ENCODE peak calls at places on chromosomes 2 and 18, in four cellular contexts. One of them, this sample, is unnamed. For H3K27me3, the result is how much of the 10 kb centered on the place peaks cover.

GRCh38 chr2:236177967-236178909 is 10.1 kb upstream of the GBX2 start:
- DNase-seq in H1: peak
- DNase-seq in K562: peak
- DNase-seq in HCT116: peak
- DNase-seq in this sample: no peak

GRCh38 chr2:171482877-171483276 is 39.4 kb upstream of the CYBRD1 start:
- DNase-seq in K562: no peak
- DNase-seq in H1: no peak
- DNase-seq in HCT116: no peak
- DNase-seq in this sample: no peak

GRCh38 chr18:3466051-3466450 is 16.1 kb downstream of the TGIF1 start:
- DNase-seq in K562: no peak
- DNase-seq in H1: no peak
- DNase-seq in HCT116: no peak
- DNase-seq in this sample: no peak

GRCh38 chr18:41842886-41843285 is 112.1 kb upstream of the PIK3C3 start:
- DNase-seq in HCT116: no peak
- DNase-seq in H1: no peak
- DNase-seq in K562: no peak
- DNase-seq in this sample: no peak

GRCh38 chr2:105114551-105114950 is 76.7 kb downstream of the MRPS9 start:
- DNase-seq in K562: peak
- DNase-seq in H1: no peak
- DNase-seq in HCT116: peak
- DNase-seq in this sample: peak

GRCh38 chr2:74089816-74090745 is 57.6 kb downstream of the BOLA3 start:
- DNase-seq in K562: no peak
- DNase-seq in HCT116: no peak
- DNase-seq in H1: peak
- DNase-seq in this sample: no peak

GRCh38 chr18:1604751-1605150 is 700.1 kb downstream of the ADCYAP1 start:
- DNase-seq in K562: no peak
- DNase-seq in HCT116: no peak
- DNase-seq in H1: no peak
- DNase-seq in this sample: no peak

GRCh38 chr2:62512385-62512784 is 6.4 kb upstream of the TMEM17 start:
- DNase-seq in K562: no peak
- DNase-seq in H1: no peak
- DNase-seq in HCT116: no peak
- DNase-seq in this sample: no peak

GRCh38 chr2:201929627-201930026 is 104.0 kb upstream of the FZD7 start:
- DNase-seq in HCT116: no peak
- DNase-seq in K562: no peak
- DNase-seq in H1: no peak
- DNase-seq in this sample: no peak

GRCh38 chr2:84840306-84840705 is 40.6 kb downstream of the TRABD2A start:
- DNase-seq in HCT116: no peak
- DNase-seq in K562: no peak
- DNase-seq in H1: no peak
- DNase-seq in this sample: no peak

GRCh38 chr2:101803945-101804696 is 106.6 kb downstream of the MAP4K4 start:
- DNase-seq in HCT116: no peak
- DNase-seq in H1: no peak
- DNase-seq in K562: no peak
- DNase-seq in this sample: no peak

GRCh38 chr18:22173928-22174301 is 4.5 kb downstream of the GATA6 start:
- DNase-seq in HCT116: no peak
- DNase-seq in H1: no peak
- DNase-seq in K562: no peak
- DNase-seq in this sample: no peak

GRCh38 chr2:69089244-69089643 is 76.3 kb downstream of the ANTXR1 start:
- DNase-seq in K562: no peak
- DNase-seq in H1: no peak
- DNase-seq in HCT116: no peak
- DNase-seq in this sample: no peak

GRCh38 chr2:166900700-166901099 is 12.4 kb downstream of the XIRP2 start:
- DNase-seq in H1: no peak
- DNase-seq in K562: no peak
- DNase-seq in HCT116: no peak
- DNase-seq in this sample: peak

GRCh38 chr2:130762910-130763385 is 7.6 kb downstream of the AMER3 start:
- DNase-seq in H1: no peak
- DNase-seq in HCT116: no peak
- DNase-seq in K562: no peak
- DNase-seq in this sample: no peak

GRCh38 chr2:217451634-217452033 is 551.2 kb downstream of the TNS1 start:
- DNase-seq in H1: no peak
- DNase-seq in K562: no peak
- DNase-seq in HCT116: no peak
- DNase-seq in this sample: no peak

GRCh38 chr2:227623225-227623624 is 5.9 kb downstream of the SCYGR4 start:
- DNase-seq in K562: no peak
- DNase-seq in H1: no peak
- DNase-seq in HCT116: no peak
- DNase-seq in this sample: no peak

GRCh38 chr18:4672152-4672551 is 217.0 kb upstream of the DLGAP1 start:
- DNase-seq in K562: no peak
- DNase-seq in HCT116: no peak
- DNase-seq in H1: no peak
- DNase-seq in this sample: peak

GRCh38 chr2:222271854-222272253 is 26.9 kb downstream of the PAX3 start:
- DNase-seq in HCT116: no peak
- DNase-seq in H1: no peak
- DNase-seq in K562: no peak
- DNase-seq in this sample: no peak
- H3K27me3 ChIP-seq in HCT116: half or more
- H3K27me3 ChIP-seq in H1: under half
- H3K27me3 ChIP-seq in K562: under half
- H3K27me3 ChIP-seq in this sample: under half

DNA sequence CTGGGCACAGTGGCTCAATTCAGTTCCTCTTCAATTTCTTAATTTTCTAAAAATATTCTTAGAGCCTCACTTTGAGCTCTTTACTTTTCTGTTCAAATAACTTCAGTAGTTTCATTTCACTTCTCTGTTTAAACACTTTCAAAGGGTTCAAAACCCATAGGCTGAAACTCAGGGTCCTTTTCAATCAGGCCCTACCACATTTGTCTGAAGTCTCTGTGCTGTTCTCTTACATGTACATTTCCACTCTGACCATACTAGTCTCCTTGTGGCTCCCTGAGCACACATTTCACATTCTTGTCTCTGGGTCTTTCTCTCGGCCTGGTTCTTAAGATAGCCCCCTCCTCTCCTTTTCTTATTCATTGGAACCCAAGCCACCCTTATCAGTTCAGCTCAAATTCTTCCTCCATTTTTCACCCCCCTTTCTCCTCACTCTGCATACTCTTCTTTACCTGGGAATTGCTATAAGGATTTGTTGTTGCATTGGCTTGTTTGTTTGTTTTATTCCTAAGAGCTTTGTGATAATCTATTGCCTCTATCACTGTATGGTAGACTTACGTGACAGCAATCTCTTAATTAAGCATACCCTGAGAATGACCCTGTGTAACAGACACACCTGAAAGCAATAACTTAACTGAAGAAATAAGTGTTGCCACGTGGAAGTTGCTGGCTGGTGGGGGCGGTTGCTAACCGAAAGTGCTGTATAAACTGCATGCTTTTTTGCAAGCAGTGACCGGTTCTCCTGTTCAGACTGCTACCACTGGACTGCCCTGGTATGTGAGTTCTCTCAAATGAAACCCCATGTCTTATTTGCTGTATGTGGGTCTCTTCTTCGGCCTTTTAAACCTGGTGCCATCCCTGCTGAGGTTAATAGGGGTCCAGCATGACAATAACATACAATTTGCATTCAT is 27.7 kb upstream of the ACADL start:
- DNase-seq in H1: no peak
- DNase-seq in HCT116: no peak
- DNase-seq in K562: no peak
- DNase-seq in this sample: no peak
- H3K9ac ChIP-seq in H1: no peak
- H3K9ac ChIP-seq in HCT116: no peak
- H3K9ac ChIP-seq in K562: no peak
- H3K9ac ChIP-seq in this sample: no peak

DNA sequence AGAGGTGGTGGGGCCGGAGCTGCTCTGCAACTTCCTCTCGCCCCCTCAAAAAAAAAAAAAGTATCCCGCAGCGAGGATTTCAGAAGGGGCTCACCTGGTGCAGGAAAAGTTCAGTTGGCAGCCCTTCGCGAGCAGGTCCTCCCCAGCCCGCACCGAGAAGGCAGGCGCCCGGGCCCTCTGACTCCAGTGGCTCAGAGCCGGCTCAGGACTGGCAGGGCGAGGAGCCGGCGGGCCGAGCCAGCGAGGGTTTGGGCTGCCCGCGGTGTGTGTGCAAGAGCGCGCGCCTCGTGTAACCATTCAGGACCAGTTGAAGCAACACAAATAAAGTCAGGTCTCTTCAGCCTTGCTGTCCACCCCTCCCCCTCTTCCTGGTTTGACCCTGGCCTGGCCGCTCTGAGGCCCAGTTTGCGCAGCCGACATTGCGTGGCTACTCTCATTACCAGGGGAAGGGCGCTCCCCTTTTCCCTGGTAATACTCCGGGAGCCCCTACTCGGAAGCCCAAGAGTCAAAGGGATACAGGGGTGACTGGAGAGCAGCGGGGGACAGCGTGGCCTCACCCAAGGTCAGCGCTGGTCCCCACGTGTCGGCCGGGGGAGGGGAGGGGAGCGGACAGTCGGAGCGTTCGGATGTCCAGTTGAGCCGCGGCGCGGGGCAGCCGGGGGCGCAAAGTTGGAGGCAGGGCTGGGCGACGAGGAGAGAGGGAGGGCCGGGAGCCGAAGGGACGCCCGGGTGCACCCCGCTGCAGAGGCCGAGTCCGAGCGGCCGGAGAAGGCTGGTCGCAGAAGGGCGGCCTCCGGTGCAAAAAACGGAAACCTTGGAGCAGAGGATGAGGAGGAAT is 12.3 kb downstream of the EN1 start:
- DNase-seq in K562: no peak
- DNase-seq in H1: no peak
- DNase-seq in HCT116: no peak
- DNase-seq in this sample: no peak
- H3K4me3 ChIP-seq in K562: no peak
- H3K4me3 ChIP-seq in H1: peak
- H3K4me3 ChIP-seq in HCT116: no peak
- H3K4me3 ChIP-seq in this sample: no peak

GRCh38 chr2:224875870-224876269 is 159.7 kb upstream of the CCDC195 start:
- DNase-seq in H1: no peak
- DNase-seq in HCT116: no peak
- DNase-seq in K562: no peak
- DNase-seq in this sample: no peak
- H3K27me3 ChIP-seq in H1: under half
- H3K27me3 ChIP-seq in HCT116: under half
- H3K27me3 ChIP-seq in K562: under half
- H3K27me3 ChIP-seq in this sample: under half